ENCODE peak calls at places on chromosome 19, in nine cellular contexts. H, B, E, G, C, J, I, F and N are unnamed samples.

GRCh38 chr19:35592226-35592625 is 6.3 kb downstream of the PMIS2 start:
- DNase-seq in J (no peak), H (peak; percentile 46), C (peak; percentile 76), F (peak; percentile 53), E (peak; percentile 3), B (peak; percentile 64), I (peak; percentile 16), G (no peak), N (peak; percentile 66)

GRCh38 chr19:18192673-18193387 is at the start of gene MPV17L2:
- DNase-seq in B (peak; percentile 100), J (peak; percentile 100), I (peak; percentile 97), E (peak; percentile 100), C (peak; percentile 100), H (peak; percentile 99), G (peak; percentile 100), F (peak; percentile 100), N (peak; percentile 95)

GRCh38 chr19:3670258-3670795 is 29.9 kb downstream of the PIP5K1C start:
- DNase-seq in J (peak; percentile 84), C (no peak), H (no peak), E (peak; percentile 73), B (no peak), F (no peak), I (no peak), G (peak; percentile 65), N (no peak)

GRCh38 chr19:9538183-9539058 is at the start of gene ZNF426:
- DNase-seq in B (peak; percentile 89), G (peak; percentile 82), I (peak; percentile 86), C (peak; percentile 86), J (peak; percentile 68), F (peak; percentile 33), E (peak; percentile 55), H (peak; percentile 88), N (peak; percentile 88)

GRCh38 chr19:29323972-29324680 is 111.2 kb upstream of the UQCRFS1 start:
- DNase-seq in I (no peak), B (peak; percentile 6), F (no peak), J (no peak), C (no peak), G (no peak), H (no peak), E (no peak), N (no peak)

GRCh38 chr19:16377521-16377920 is 52.9 kb downstream of the KLF2 start:
- DNase-seq in B (peak; percentile 20), F (no peak), I (no peak), E (no peak), C (no peak), H (no peak), J (no peak), G (no peak), N (no peak)

GRCh38 chr19:55368701-55369563 is 1.3 kb downstream of the IL11 start:
- DNase-seq in F (no peak), H (no peak), J (no peak), C (no peak), G (no peak), E (no peak), I (no peak), B (peak; percentile 53), N (no peak)

GRCh38 chr19:17137417-17137816 is 61.8 kb downstream of the MYO9B start:
- DNase-seq in J (no peak), H (no peak), F (no peak), C (no peak), E (no peak), G (no peak), B (no peak), I (no peak), N (no peak)

GRCh38 chr19:50158577-50158976 is 4.5 kb downstream of the IZUMO2 start:
- DNase-seq in C (no peak), J (no peak), E (no peak), G (no peak), F (no peak), B (no peak), I (no peak), H (no peak), N (no peak)

GRCh38 chr19:55261671-55262126 is 2.9 kb upstream of the PPP6R1 start:
- DNase-seq in F (no peak), I (no peak), G (no peak), C (no peak), J (no peak), H (no peak), E (no peak), B (peak; percentile 64), N (no peak)

GRCh38 chr19:46815833-46816627 is 27.6 kb upstream of the SLC1A5 start:
- DNase-seq in H (no peak), F (peak; percentile 63), G (no peak), J (no peak), B (no peak), I (no peak), C (no peak), E (no peak), N (no peak)

GRCh38 chr19:29872224-29872731 is 60.5 kb downstream of the CCNE1 start:
- DNase-seq in C (peak; percentile 43), J (no peak), B (peak; percentile 69), F (no peak), E (no peak), G (no peak), H (no peak), I (peak; percentile 38), N (no peak)

GRCh38 chr19:45047188-45047797 is 8.4 kb downstream of the CLASRP start:
- DNase-seq in G (no peak), I (no peak), F (no peak), C (peak; percentile 69), J (no peak), H (no peak), B (no peak), E (no peak), N (peak; percentile 70)

GRCh38 chr19:45251452-45252354 is 632 bp downstream of the MARK4 start:
- DNase-seq in C (peak; percentile 18), I (peak; percentile 55), H (no peak), E (no peak), G (no peak), B (no peak), F (no peak), J (no peak), N (peak; percentile 70)

GRCh38 chr19:29044037-29044436 is 168.9 kb downstream of the UQCRFS1 start:
- DNase-seq in F (no peak), G (no peak), I (no peak), J (no peak), E (no peak), B (no peak), H (no peak), C (no peak), N (no peak)

DNA sequence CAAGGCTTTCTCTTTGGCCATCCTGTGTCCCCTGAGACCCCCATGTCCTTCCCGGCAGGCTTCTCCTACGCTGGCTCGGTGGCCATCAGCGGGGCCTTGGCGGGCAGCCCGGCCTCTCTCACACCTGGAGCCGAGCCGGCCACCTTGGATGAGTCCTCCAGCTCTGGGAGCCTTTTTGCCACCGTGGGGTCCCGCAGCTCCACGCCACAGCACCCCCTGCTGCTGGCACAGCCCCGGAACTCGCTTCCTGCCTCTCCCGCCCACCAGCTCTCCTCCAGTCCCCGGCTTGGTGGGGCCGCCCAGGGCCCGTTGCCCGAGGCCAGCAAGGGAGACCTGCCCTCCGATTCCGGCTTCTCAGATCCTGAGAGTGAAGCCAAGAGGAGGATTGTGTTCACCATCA is 14.2 kb downstream of the PLEKHJ1 start:
- DNase-seq in E (no peak), G (no peak), H (no peak), C (no peak), B (no peak), F (no peak), I (peak; percentile 40), J (no peak), N (no peak)
- TF ChIP-seq CTCF in E (peak; percentile 28), G (no peak), H (no peak), C (no peak), B (peak; percentile 20), F (peak; percentile 23), I (no peak), J (peak; percentile 4), N (peak; percentile 6)

GRCh38 chr19:12773571-12773970 is 1.8 kb downstream of the HOOK2 start:
- DNase-seq in J (no peak), G (no peak), I (no peak), H (no peak), F (no peak), E (no peak), C (no peak), B (no peak), N (no peak)
- TF ChIP-seq CTCF in J (peak; percentile 44), G (no peak), I (no peak), H (no peak), F (peak; percentile 22), E (peak; percentile 57), C (peak; percentile 15), B (peak; percentile 34), N (peak; percentile 46)

DNA sequence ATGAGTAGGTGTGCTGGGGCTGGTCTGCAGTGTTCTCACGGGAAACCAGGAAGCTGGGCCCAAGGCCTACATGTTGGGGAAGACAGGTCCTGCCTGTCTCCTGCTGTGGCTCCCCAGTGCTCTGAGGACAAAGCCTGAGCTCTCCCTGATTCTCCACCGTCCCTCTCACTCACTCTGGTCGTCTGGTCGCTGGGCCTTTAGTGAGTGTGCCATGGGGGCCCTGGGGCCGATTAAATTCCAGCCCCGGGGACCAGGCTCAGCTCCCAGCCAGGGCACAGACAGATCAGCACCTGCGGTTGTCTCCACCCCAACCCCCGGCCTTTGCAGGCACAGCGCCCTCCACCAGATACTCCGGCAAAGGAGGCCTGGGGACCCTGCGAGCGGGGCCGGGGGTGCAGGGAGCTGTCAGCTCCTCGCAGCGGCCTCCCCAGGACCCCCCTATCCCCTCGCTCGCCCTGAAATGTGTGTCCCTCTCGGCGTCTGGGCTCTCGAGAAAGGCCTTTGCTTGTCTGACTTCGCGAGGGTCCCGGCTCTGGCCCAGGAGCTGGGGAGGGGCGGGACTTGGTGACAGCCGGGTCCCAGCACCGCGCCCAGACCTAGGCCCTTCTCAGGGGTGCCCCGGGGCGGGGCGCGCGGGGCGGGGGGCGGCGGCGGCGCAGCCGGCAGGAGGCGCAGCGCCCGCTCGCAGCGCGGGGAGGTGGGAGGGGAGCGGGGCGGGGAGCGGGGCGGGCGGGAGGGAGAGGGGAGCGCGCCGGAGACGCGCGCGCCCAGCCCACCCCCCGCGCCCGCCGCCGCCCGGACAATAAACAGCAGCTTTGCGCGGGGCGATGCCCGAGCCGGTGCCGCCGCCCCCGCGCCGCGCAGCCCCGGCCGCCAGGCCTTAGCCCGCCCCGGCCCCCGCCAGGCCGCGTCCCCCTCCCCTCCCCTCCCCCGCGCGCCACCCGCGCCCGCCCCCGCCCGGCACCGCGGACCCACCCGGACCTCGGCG is at the start of gene PALM:
- DNase-seq in F (no peak), J (no peak), H (no peak), E (no peak), G (no peak), C (no peak), B (peak; percentile 66), I (peak; percentile 48), N (no peak)
- TF ChIP-seq CTCF in F (no peak), J (no peak), H (no peak), E (no peak), G (no peak), C (no peak), B (peak; percentile 37), I (no peak), N (no peak)

DNA sequence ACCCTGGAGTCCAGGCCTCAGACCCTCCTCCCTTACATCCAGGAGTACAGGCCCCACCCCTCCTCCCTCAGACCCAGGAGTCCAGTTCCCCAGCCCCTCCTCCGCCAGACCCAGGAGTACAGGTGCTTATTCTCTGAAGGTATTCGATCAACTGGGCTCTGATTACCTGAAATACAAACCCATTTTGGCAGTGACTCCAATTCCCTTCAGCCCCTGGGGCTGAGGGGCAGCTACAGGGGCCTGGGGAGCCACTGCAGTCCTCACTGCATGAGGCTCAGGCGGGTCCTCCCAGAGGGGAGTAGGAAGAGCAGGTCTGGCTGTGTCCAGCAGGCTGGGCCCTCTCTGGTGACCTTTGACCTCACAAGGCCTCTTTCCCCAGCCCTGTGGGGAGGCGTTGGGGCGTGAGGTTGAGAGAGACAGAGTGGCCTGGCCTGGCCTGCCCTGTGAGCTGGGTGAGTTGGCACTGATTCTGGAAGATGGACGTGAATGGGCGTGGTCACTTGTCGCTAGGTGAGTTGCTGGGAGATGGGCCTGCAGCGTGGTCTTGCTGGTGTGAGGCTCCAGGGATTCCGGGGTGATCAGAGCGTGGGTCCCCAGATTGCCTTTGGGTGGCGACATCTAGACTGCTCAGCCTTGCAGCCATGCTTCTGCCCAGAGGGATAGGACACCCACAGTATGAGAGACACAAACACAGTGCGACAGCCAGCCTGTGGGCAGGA is 3.1 kb downstream of the BCAT2 start:
- DNase-seq in E (no peak), F (no peak), G (no peak), C (no peak), J (no peak), H (no peak), B (peak; percentile 56), I (no peak), N (no peak)
- TF ChIP-seq CTCF in E (no peak), F (no peak), G (no peak), C (no peak), J (no peak), H (no peak), B (peak; percentile 20), I (no peak), N (peak; percentile 16)